ENCODE peak calls at places on chromosomes 13 and 19, in eight cellular contexts. N, T, P, R, X, Q, M and K are unnamed samples.

GRCh38 chr13:108326318-108326717 is 56.8 kb downstream of the TNFSF13B start:
- DNase-seq in Q (no peak), M (no peak), X (no peak), T (peak), R (no peak), P (no peak), N (no peak), K (peak)

GRCh38 chr19:7861619-7862412 is 12.4 kb downstream of the PRR36 start:
- DNase-seq in R (peak), X (no peak), N (no peak), M (no peak), Q (no peak), T (peak), P (no peak), K (no peak)

GRCh38 chr13:75181906-75182305 is 300.1 kb downstream of the TBC1D4 start:
- DNase-seq in P (no peak), M (peak), Q (no peak), X (peak), R (no peak), N (peak), T (no peak), K (no peak)

GRCh38 chr13:107365466-107366215 is 797.7 kb upstream of the ARGLU1 start:
- DNase-seq in X (no peak), M (peak), R (no peak), N (peak), P (no peak), Q (no peak), T (no peak), K (no peak)

GRCh38 chr19:1646931-1647663 is 5.3 kb downstream of the TCF3 start:
- DNase-seq in R (no peak), P (no peak), X (no peak), Q (no peak), M (no peak), N (no peak), T (no peak), K (no peak)

GRCh38 chr19:58033741-58034475 is at the start of gene ZSCAN1:
- DNase-seq in P (no peak), Q (no peak), T (peak), R (peak), M (no peak), N (peak), X (peak), K (no peak)

GRCh38 chr13:44710576-44710975 is 134.4 kb upstream of the TSC22D1 start:
- DNase-seq in T (no peak), M (peak), X (peak), R (no peak), P (no peak), Q (no peak), N (peak), K (no peak)

GRCh38 chr19:48900477-48901452 is 653 bp downstream of the NUCB1 start:
- DNase-seq in X (no peak), Q (no peak), N (peak), M (peak), R (no peak), P (no peak), T (no peak), K (no peak)

GRCh38 chr13:25335856-25336255 is 34.4 kb downstream of the NUP58 start:
- DNase-seq in X (no peak), Q (no peak), M (no peak), P (no peak), T (no peak), R (no peak), N (no peak), K (no peak)

GRCh38 chr13:94322925-94323324 is 156.6 kb downstream of the DCT start:
- DNase-seq in M (no peak), T (no peak), P (no peak), N (no peak), X (no peak), Q (no peak), R (no peak), K (no peak)

GRCh38 chr13:48370815-48371214 is 42.1 kb downstream of the LPAR6 start:
- DNase-seq in M (no peak), N (no peak), P (no peak), X (no peak), Q (no peak), T (no peak), R (no peak), K (no peak)

GRCh38 chr13:98535501-98536357 is 41.2 kb downstream of the STK24 start:
- DNase-seq in T (no peak), X (no peak), Q (no peak), M (peak), N (peak), P (no peak), R (no peak), K (no peak)

GRCh38 chr13:93736111-93736510 is 509.5 kb downstream of the GPC6 start:
- DNase-seq in R (no peak), N (peak), M (peak), P (no peak), T (no peak), Q (no peak), X (no peak), K (no peak)

GRCh38 chr13:99129951-99130350 is 70.7 kb upstream of the UBAC2 start:
- DNase-seq in X (no peak), P (no peak), M (no peak), Q (no peak), R (no peak), N (no peak), T (no peak), K (no peak)

GRCh38 chr19:16496613-16496983 is 404 bp downstream of the C19orf44 start:
- DNase-seq in X (peak), M (peak), T (peak), N (peak), P (peak), Q (no peak), R (peak), K (no peak)

GRCh38 chr13:50224534-50224933 is 209.3 kb downstream of the KCNRG start:
- DNase-seq in T (no peak), X (no peak), Q (no peak), M (peak), P (no peak), N (peak), R (no peak), K (peak)

GRCh38 chr19:18529782-18530181 is 7.9 kb upstream of the ELL start:
- DNase-seq in X (no peak), Q (no peak), P (no peak), M (no peak), R (no peak), N (no peak), T (no peak), K (no peak)

GRCh38 chr19:41457241-41457640 is 14.3 kb downstream of the ERICH4 start:
- DNase-seq in R (no peak), M (no peak), N (no peak), Q (no peak), P (no peak), X (no peak), T (no peak), K (peak)

GRCh38 chr13:56659041-56659471 is 481.7 kb upstream of the PRR20A start:
- DNase-seq in X (no peak), Q (no peak), R (peak), T (no peak), M (no peak), P (no peak), N (no peak), K (no peak)

GRCh38 chr19:11416346-11417052 is 2.6 kb downstream of the RGL3 start:
- DNase-seq in P (no peak), M (no peak), Q (no peak), N (no peak), T (no peak), X (no peak), R (no peak), K (no peak)

GRCh38 chr19:35755550-35756371 is 1.1 kb downstream of the HSPB6 start:
- DNase-seq in M (no peak), R (peak), Q (no peak), P (no peak), T (peak), N (peak), X (no peak), K (no peak)

GRCh38 chr13:26996965-26997752 is 174.5 kb downstream of the USP12 start:
- DNase-seq in X (no peak), Q (no peak), P (no peak), R (no peak), M (no peak), N (no peak), T (no peak), K (peak)

GRCh38 chr13:26991508-26992181 is 180.0 kb downstream of the USP12 start:
- DNase-seq in Q (no peak), R (peak), N (no peak), X (no peak), M (peak), T (no peak), P (no peak), K (no peak)

GRCh38 chr13:26992951-26993490 is 178.6 kb downstream of the USP12 start:
- DNase-seq in X (no peak), Q (peak), P (no peak), T (no peak), M (no peak), R (no peak), N (no peak), K (no peak)

GRCh38 chr13:26995159-26995558 is 176.5 kb downstream of the USP12 start:
- DNase-seq in T (no peak), X (no peak), P (no peak), N (no peak), R (no peak), M (no peak), Q (no peak), K (no peak)

GRCh38 chr13:26993780-26994179 is 177.8 kb downstream of the USP12 start:
- DNase-seq in N (no peak), P (no peak), X (no peak), R (no peak), T (no peak), Q (no peak), M (no peak), K (no peak)
- TF ChIP-seq CTCF in N (no peak), P (no peak), X (no peak), R (no peak), T (no peak), Q (no peak), M (no peak), K (no peak)

GRCh38 chr19:54366811-54367210 is 2.1 kb upstream of the LAIR1 start:
- DNase-seq in Q (no peak), R (no peak), P (no peak), M (no peak), N (no peak), T (no peak), X (no peak), K (no peak)
- H3K4me3 ChIP-seq in Q (no peak), R (no peak), P (no peak), M (no peak), N (no peak), T (no peak), X (no peak), K (no peak)

GRCh38 chr19:28981994-28982393 is 231.0 kb downstream of the UQCRFS1 start:
- DNase-seq in T (no peak), X (no peak), M (no peak), Q (no peak), P (no peak), N (no peak), R (no peak), K (no peak)

GRCh38 chr19:28984315-28984714 is 228.6 kb downstream of the UQCRFS1 start:
- DNase-seq in M (no peak), P (no peak), N (no peak), Q (no peak), T (no peak), R (no peak), X (no peak), K (no peak)

GRCh38 chr19:28977826-28978225 is 235.1 kb downstream of the UQCRFS1 start:
- DNase-seq in X (no peak), N (no peak), M (no peak), Q (no peak), P (no peak), T (no peak), R (no peak), K (no peak)

GRCh38 chr19:28985201-28985600 is 227.8 kb downstream of the UQCRFS1 start:
- DNase-seq in R (no peak), Q (no peak), N (no peak), T (no peak), P (no peak), M (no peak), X (no peak), K (no peak)

DNA sequence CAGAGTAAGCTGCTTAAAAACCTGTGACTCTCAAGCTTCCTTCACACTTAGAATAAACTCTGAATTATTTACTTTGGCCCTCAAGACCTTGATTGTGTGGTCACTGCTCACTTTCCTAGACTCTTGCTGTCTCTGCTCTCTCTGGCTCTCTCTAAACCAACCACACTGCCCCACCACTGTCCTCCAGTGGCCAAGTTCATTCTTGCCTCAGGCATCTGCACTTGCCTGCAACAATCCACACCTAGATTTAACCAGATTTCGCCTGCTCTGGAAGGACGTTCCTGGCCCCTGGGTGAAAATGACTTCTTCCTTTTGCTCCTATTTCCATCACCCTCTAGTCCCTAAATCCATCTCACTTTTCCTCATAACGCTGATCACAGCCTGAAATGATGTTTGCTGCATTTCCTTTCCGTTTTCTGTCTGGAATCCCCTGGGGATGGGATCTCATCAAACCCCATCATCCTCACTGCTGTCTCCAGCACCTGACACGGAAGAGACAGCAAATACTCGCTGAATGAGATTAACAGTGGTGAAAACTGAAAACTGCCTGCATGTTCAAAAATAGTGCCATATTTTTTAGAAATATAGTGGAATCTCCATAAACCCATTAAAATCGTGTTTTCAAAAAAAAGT is 232.6 kb downstream of the UQCRFS1 start:
- DNase-seq in Q (no peak), T (no peak), R (no peak), N (no peak), P (no peak), M (no peak), X (no peak), K (no peak)
- TF ChIP-seq CTCF in Q (no peak), T (no peak), R (no peak), N (no peak), P (no peak), M (no peak), X (peak), K (no peak)

GRCh38 chr13:30346159-30346788 is 38.9 kb upstream of the KATNAL1 start:
- DNase-seq in N (no peak), M (no peak), X (no peak), T (peak), P (no peak), Q (no peak), R (no peak), K (peak)
- H3K4me3 ChIP-seq in N (no peak), M (no peak), X (no peak), T (no peak), P (no peak), Q (no peak), R (no peak), K (no peak)

GRCh38 chr13:51638497-51638871 is 54.2 kb downstream of the WDFY2 start:
- DNase-seq in M (peak), Q (no peak), X (peak), N (no peak), R (no peak), T (no peak), P (no peak), K (no peak)

GRCh38 chr13:51639171-51639570 is 54.9 kb downstream of the WDFY2 start:
- DNase-seq in X (no peak), Q (no peak), T (no peak), M (peak), R (no peak), P (no peak), N (no peak), K (no peak)

GRCh38 chr13:51635137-51635878 is 51.0 kb downstream of the WDFY2 start:
- DNase-seq in P (no peak), M (no peak), X (no peak), R (no peak), Q (no peak), T (no peak), N (no peak), K (no peak)

GRCh38 chr13:51637852-51638496 is 53.7 kb downstream of the WDFY2 start:
- DNase-seq in T (no peak), X (no peak), M (no peak), P (no peak), N (no peak), R (no peak), Q (no peak), K (no peak)

DNA sequence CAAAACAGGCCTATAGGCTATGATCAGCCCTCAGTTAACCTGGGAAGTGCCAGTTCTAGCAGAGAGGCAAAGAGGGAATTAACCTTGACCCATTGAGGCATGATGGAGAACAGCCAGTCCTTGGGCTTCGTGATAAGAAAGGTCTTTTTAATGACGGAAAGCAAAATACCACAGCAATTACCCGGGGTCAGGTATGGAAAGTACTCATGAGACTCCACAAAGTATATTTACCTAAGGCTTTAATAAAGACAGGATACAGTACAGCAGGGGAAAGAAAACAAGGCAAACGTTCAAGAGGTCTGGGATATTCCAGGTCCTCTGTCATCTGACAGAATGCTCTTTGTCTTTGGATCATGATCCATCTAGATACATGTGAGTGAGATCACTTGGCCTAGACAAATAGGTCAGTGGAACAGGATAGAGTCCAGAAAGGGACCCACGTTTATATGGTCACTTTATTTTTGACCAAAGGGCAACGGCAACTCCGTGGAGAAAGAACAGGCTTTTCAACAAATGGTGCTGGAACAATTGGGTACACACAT is 52.2 kb downstream of the WDFY2 start:
- DNase-seq in N (peak), Q (no peak), P (no peak), T (no peak), X (no peak), M (peak), R (no peak), K (no peak)
- TF ChIP-seq CTCF in N (no peak), Q (no peak), P (no peak), T (no peak), X (no peak), M (no peak), R (no peak), K (no peak)

GRCh38 chr13:112342841-112343361 is 33.3 kb upstream of the SPACA7 start:
- DNase-seq in Q (no peak), X (no peak), P (no peak), M (no peak), N (no peak), T (no peak), R (no peak), K (no peak)

GRCh38 chr13:112343591-112343990 is 32.6 kb upstream of the SPACA7 start:
- DNase-seq in N (no peak), Q (no peak), R (no peak), M (no peak), T (no peak), P (no peak), X (no peak), K (no peak)

GRCh38 chr13:112341446-112341845 is 34.7 kb upstream of the SPACA7 start:
- DNase-seq in R (no peak), N (no peak), M (no peak), Q (no peak), P (no peak), X (no peak), T (no peak), K (no peak)

GRCh38 chr13:112345826-112346172 is 30.4 kb upstream of the SPACA7 start:
- DNase-seq in Q (no peak), N (no peak), P (no peak), M (no peak), T (no peak), X (no peak), R (no peak), K (no peak)

DNA sequence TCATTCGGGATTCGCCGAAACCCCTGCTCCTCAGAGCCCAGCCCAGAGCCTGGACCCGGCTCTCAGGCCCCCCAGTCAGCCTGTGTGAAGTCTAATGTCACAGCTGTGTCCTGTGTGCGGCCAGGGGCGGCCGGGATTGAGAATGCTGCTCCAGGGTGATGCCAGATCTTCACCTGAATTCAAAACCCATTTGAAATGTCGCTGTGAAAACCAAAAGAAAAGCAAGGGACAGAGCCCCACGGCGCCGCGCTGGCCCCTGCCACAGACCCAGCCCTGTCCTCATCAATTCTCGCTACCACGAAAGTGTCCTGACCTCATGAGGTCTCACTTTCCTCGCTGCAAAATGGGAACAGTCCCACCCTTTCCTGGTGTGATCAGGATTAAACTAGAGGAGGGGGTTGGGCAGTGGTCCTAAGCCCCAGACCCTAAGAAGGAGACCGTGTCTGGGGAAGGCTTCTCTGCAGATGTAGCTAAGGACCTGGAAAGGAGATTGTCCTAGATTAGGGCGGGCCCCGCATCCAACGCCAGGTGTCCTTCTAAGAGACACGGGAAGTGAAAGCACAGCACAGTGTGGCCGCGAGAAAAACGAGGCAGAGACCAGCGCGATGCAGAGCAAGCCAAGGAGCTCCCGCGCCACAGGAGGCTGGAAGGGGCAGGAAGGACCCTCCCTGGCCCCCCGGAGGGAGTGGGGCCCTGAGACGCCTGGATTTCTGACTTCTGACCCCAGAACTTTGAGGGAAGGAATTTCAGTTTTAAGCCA is 34.0 kb upstream of the SPACA7 start:
- DNase-seq in N (no peak), M (no peak), X (no peak), T (no peak), Q (no peak), R (no peak), P (no peak), K (no peak)
- H3K4me3 ChIP-seq in N (no peak), M (no peak), X (no peak), T (no peak), Q (no peak), R (no peak), P (no peak), K (no peak)